ENCODE peak calls at places on chromosomes 5 and 9, in nine cellular contexts. A is NCI-H1436 treated with DMSO at 0.1 percent for 48 hours, X is NCI-H2081, C is T1000, G is non-pigmented ciliary epithelial cell, M is OCI-LY7, E is amniotic stem cell, I is fibroblast of lung, Q is M059J. H is an unnamed sample.
A peak's percentile ranks its signal among the peaks of the same experiment; 100 is the strongest.

GRCh38 chr5:137706841-137707240 is 29.0 kb downstream of the KLHL3 start:
- DNase-seq in A (no peak), X (no peak), C (no peak), G (no peak), M (no peak), E (no peak), I (peak; percentile 49), Q (peak; percentile 24), H (no peak)

GRCh38 chr9:123957168-123957721 is 27.3 kb upstream of the DENND1A start:
- DNase-seq in A (no peak), X (no peak), C (no peak), G (no peak), M (no peak), E (no peak), I (no peak), Q (peak; percentile 23), H (no peak)

GRCh38 chr5:98742395-98743073 is 30.9 kb upstream of the RGMB start:
- DNase-seq in A (no peak), X (no peak), C (no peak), G (no peak), M (no peak), E (no peak), I (no peak), Q (no peak), H (no peak)

GRCh38 chr5:149646564-149646963 is 65.3 kb downstream of the ARHGEF37 start:
- DNase-seq in A (no peak), X (peak; percentile 60), C (no peak), G (no peak), M (peak; percentile 83), E (no peak), I (peak; percentile 33), Q (peak; percentile 41), H (no peak)

GRCh38 chr9:94881946-94882345 is 155.4 kb downstream of the AOPEP start:
- DNase-seq in A (no peak), X (no peak), C (no peak), G (no peak), M (peak; percentile 75), E (no peak), I (no peak), Q (no peak), H (no peak)

GRCh38 chr5:2196989-2197531 is 314.3 kb upstream of the IRX4 start:
- DNase-seq in A (no peak), X (no peak), C (no peak), G (no peak), M (no peak), E (no peak), I (no peak), Q (no peak), H (no peak)

GRCh38 chr5:58582004-58582403 is 871 bp upstream of the RAB3C start:
- DNase-seq in A (no peak), X (peak; percentile 49), C (no peak), G (no peak), M (no peak), E (no peak), I (no peak), Q (peak; percentile 7), H (no peak)

GRCh38 chr5:110347781-110348180 is 378.7 kb downstream of the TMEM232 start:
- DNase-seq in A (no peak), X (no peak), C (no peak), G (no peak), M (no peak), E (no peak), I (no peak), Q (no peak), H (no peak)

GRCh38 chr9:21777701-21778100 is 24.7 kb upstream of the MTAP start:
- DNase-seq in A (no peak), X (no peak), C (no peak), G (no peak), M (no peak), E (peak; percentile 7), I (peak; percentile 97), Q (peak; percentile 83), H (no peak)

GRCh38 chr5:172929371-172929838 is 29.8 kb upstream of the RPL26L1 start:
- DNase-seq in A (no peak), X (no peak), C (peak; percentile 61), G (peak; percentile 78), M (no peak), E (peak; percentile 42), I (peak; percentile 96), Q (peak; percentile 90), H (no peak)

GRCh38 chr9:135591491-135592330 is 30.2 kb downstream of the PAEP start:
- DNase-seq in A (no peak), X (no peak), C (no peak), G (no peak), M (no peak), E (no peak), I (no peak), Q (no peak), H (no peak)